ENCODE peak calls at places on chromosome X, in six cellular contexts. T, S, A, V, W and J are unnamed samples. For H3K4me1, the result is how much of the 10 kb centered on the place peaks cover.

GRCh38 chrX:134423606-134424005 is 36.4 kb upstream of the HPRT1 start:
- DNase-seq in S (no peak), V (peak), W (no peak), T (peak), A (peak), J (no peak)

GRCh38 chrX:106468433-106468832 is 143.3 kb upstream of the RADX start:
- DNase-seq in A (no peak), S (no peak), V (no peak), W (no peak), T (no peak), J (no peak)

GRCh38 chrX:67555578-67556203 is 11.9 kb downstream of the AR start:
- DNase-seq in W (no peak), A (peak), V (peak), S (no peak), T (peak), J (peak)

GRCh38 chrX:145843196-145843595 is 25.6 kb downstream of the SLITRK2 start:
- DNase-seq in W (no peak), A (no peak), S (no peak), V (peak), T (no peak), J (no peak)

GRCh38 chrX:15475486-15475885 is 17.6 kb downstream of the PIR start:
- DNase-seq in A (no peak), W (no peak), V (no peak), S (no peak), T (no peak), J (no peak)

GRCh38 chrX:120517936-120518335 is 42.8 kb downstream of the CUL4B start:
- DNase-seq in S (no peak), W (no peak), T (peak), V (peak), A (peak), J (no peak)

GRCh38 chrX:154419688-154420401 is 8.5 kb downstream of the TAFAZZIN start:
- DNase-seq in V (no peak), T (no peak), W (no peak), A (no peak), S (no peak), J (no peak)

GRCh38 chrX:153379971-153380581 is 21.1 kb downstream of the PNMA6E start:
- DNase-seq in T (no peak), A (no peak), S (no peak), W (no peak), V (no peak), J (no peak)

GRCh38 chrX:18441780-18442367 is 16.5 kb downstream of the CDKL5 start:
- DNase-seq in V (no peak), A (no peak), W (no peak), T (no peak), S (no peak), J (no peak)

GRCh38 chrX:72367524-72367923 is 61.8 kb upstream of the CITED1 start:
- DNase-seq in V (no peak), T (no peak), W (no peak), S (no peak), A (no peak), J (no peak)

GRCh38 chrX:119690921-119691716 is 1.8 kb downstream of the SEPTIN6 start:
- DNase-seq in S (no peak), A (peak), V (no peak), W (no peak), T (peak), J (peak)

GRCh38 chrX:116181300-116181699 is 10.8 kb downstream of the AGTR2 start:
- DNase-seq in T (no peak), S (no peak), A (no peak), V (no peak), W (no peak), J (no peak)

GRCh38 chrX:69285881-69286545 is 120.8 kb upstream of the PJA1 start:
- DNase-seq in S (peak), T (peak), A (peak), V (peak), W (peak), J (peak)

GRCh38 chrX:39779952-39780783 is 317.6 kb downstream of the BCOR start:
- DNase-seq in T (no peak), S (no peak), A (no peak), W (no peak), V (no peak), J (no peak)

GRCh38 chrX:98607739-98608138 is 1724.0 kb downstream of the RPA4 start:
- DNase-seq in A (no peak), W (no peak), V (no peak), T (no peak), S (no peak), J (no peak)

GRCh38 chrX:40097101-40097491 is 662 bp downstream of the BCOR start:
- DNase-seq in S (peak), V (no peak), T (no peak), W (no peak), A (no peak), J (no peak)

GRCh38 chrX:118685393-118685792 is 42.0 kb upstream of the IL13RA1 start:
- DNase-seq in A (no peak), S (no peak), V (no peak), W (no peak), T (no peak), J (no peak)

GRCh38 chrX:23980063-23980462 is 46.9 kb downstream of the KLHL15 start:
- DNase-seq in W (no peak), A (no peak), T (peak), S (no peak), V (no peak), J (peak)

GRCh38 chrX:132489256-132490085 is 633 bp upstream of the MBNL3 start:
- DNase-seq in W (peak), V (peak), A (peak), T (peak), S (peak), J (peak)

GRCh38 chrX:118432799-118433198 is 62.8 kb upstream of the DOCK11 start:
- DNase-seq in A (no peak), T (no peak), S (no peak), V (no peak), W (no peak), J (no peak)

GRCh38 chrX:9566150-9566621 is 101.3 kb downstream of the TBL1X start:
- DNase-seq in T (peak), V (no peak), S (no peak), A (peak), W (peak), J (peak)

GRCh38 chrX:47497274-47497673 is 14.3 kb upstream of the ZNF41 start:
- DNase-seq in S (no peak), A (no peak), T (peak), W (no peak), V (peak), J (no peak)

GRCh38 chrX:13387656-13388421 is 68.0 kb upstream of the ATXN3L start:
- DNase-seq in V (no peak), A (peak), S (no peak), W (no peak), T (peak), J (no peak)

GRCh38 chrX:46759645-46759974 is 692 bp upstream of the SLC9A7 start:
- DNase-seq in W (no peak), S (no peak), A (no peak), V (peak), T (peak), J (no peak)

GRCh38 chrX:38679695-38680094 is 118.4 kb downstream of the TSPAN7 start:
- DNase-seq in W (no peak), A (no peak), V (no peak), S (no peak), T (no peak), J (no peak)
- H3K4me1 ChIP-seq in W (under half), A (under half), V (under half), S (under half), T (under half), J (under half)

GRCh38 chrX:150692837-150693781 is at the start of gene MTMR1:
- DNase-seq in S (peak), T (no peak), V (peak), A (no peak), W (peak), J (peak)

GRCh38 chrX:150694738-150695410 is 1.7 kb downstream of the MTMR1 start:
- DNase-seq in W (no peak), V (no peak), T (no peak), S (no peak), A (no peak), J (no peak)

GRCh38 chrX:150692296-150692695 is 900 bp upstream of the MTMR1 start:
- DNase-seq in V (no peak), T (no peak), A (no peak), S (no peak), W (no peak), J (no peak)

GRCh38 chrX:150696264-150696789 is 3.1 kb downstream of the MTMR1 start:
- DNase-seq in T (no peak), V (no peak), W (no peak), S (no peak), A (no peak), J (no peak)

DNA sequence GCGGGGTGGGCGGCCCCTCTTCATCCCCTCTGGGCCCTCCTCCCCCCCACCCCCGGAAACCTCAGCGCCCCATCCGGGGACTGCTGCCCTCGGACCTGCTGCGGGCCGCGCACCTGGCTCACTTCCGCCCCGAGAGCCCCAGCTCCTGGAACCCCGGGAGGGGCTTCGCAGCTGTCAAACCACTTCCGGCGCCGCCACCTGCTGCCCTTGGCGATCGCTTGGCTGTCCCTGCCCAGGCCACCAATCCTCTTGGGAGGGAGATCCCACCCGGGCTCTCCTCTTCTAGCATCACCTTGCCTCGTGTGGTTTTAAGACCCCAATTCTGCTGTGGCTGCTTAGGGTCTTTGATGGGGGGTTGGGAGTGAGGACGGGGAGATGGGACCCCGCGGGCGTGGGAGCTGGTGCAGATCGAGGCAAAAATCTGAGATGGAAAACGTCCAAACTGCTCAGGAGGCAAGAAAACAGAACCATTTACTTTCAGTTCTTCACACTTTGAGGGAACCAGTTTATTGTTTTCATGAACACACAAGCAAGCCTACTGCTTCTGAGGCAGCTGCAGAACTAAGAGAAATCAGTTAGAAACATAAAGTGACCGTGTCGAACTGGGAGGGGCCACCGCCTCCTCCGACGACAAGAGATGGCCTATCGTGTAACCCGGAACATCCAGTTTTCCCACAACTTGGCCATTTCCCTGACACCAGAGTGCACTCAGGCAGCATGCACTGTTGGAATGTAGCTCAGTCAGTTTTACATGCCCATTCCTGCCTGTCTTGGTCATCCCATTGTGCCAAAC is 782 bp downstream of the MTMR1 start:
- DNase-seq in V (peak), S (peak), W (peak), T (peak), A (peak), J (peak)
- H3K4me1 ChIP-seq in V (under half), S (half or more), W (under half), T (under half), A (under half), J (under half)

DNA sequence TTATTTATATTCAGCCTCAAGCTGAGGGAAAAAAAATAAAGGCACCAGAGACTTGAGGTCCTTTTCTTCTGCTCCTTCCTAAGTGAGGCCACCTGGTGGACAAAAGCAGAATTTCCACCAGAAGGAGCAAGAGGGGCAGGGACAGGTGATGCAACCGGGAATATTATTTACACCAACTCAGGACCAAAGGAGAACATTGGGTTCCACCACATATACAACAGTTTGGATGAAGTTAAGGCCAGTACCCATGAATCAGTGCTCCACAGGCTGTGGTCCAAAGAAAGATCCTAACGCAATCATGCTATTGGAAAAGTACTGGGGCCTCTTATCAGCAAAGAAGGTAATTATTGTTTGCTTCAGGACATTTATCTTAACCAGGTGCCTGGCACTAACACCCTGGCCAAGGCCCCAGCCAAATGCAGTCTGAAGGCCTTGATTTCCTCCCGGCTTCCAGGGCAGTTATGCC is 57.4 kb downstream of the TSC22D3 start:
- DNase-seq in W (peak), T (peak), S (peak), V (peak), A (peak), J (peak)
- H3K4me1 ChIP-seq in W (under half), T (under half), S (under half), V (under half), A (under half), J (half or more)

GRCh38 chrX:2502668-2503519 is 2.1 kb upstream of the DHRSX start:
- DNase-seq in S (no peak), T (no peak), V (no peak), A (no peak), W (no peak), J (peak)

GRCh38 chrX:2502120-2502667 is 1.4 kb upstream of the DHRSX start:
- DNase-seq in T (no peak), V (no peak), A (no peak), W (no peak), S (no peak), J (no peak)

GRCh38 chrX:2504706-2505332 is 4.0 kb upstream of the DHRSX start:
- DNase-seq in V (no peak), S (no peak), W (no peak), T (no peak), A (no peak), J (no peak)

GRCh38 chrX:2501246-2502102 is 698 bp upstream of the DHRSX start:
- DNase-seq in T (no peak), V (no peak), A (no peak), W (no peak), S (no peak), J (no peak)

DNA sequence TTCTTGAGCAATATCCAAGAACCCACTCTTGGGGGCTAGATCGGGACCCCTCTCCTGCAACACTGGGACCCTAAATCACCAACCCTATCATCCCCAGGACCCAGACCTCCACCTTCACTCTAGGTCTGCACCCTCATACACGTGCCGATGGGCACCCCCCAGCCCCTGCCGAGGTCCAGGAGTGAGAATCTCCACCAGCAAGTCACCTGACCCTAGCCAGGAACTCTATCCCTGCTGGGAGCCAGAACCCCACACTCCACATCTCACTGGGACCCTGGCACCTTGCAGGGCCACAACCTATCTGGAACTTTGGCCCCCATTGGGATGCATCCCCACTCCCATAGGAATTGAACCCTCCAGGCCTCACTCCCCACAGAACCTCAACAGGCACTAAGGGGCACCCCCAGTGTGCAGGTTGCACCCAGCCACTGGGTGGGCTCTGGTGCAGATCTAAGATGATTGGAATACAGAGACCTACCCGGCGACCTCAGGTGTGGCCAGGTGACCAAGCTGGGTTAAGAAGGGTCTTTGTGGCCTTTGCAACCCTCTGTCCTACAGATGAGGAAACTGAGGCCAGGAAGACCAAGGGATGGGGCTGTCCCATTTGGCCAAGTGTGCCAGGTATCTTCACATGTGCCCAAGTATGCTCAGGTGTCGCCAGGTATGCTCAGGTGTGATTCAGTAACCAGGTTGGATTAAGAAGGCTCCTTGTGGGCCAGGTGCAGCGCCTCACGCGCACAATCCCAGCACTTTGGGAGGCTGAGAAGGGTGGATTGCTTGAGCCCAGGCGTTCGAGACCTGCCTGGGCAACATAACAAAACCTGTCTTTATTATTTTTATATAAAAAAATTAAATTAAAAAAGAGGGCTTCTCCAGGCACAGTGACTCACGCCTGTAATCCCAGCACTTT is 3.1 kb upstream of the DHRSX start:
- DNase-seq in W (no peak), T (no peak), V (no peak), S (no peak), A (no peak), J (no peak)
- H3K4me1 ChIP-seq in W (under half), T (under half), V (under half), S (under half), A (under half), J (under half)